ENCODE peak calls at places on chromosomes 5 and 9, in seven cellular contexts. G is AG04450, B is WERI-Rb-1, X is heart left ventricle, F is transverse colon, J is foreskin keratinocyte, Q is uterus. H is an unnamed sample.

GRCh38 chr9:126722922-126723806 is 81.7 kb upstream of the ZBTB43 start:
- DNase-seq in J (no peak), X (peak; percentile 79), G (no peak), F (peak; percentile 61), B (peak; percentile 88), Q (peak; percentile 44), H (peak; percentile 46)

GRCh38 chr5:7372399-7372798 is 23.5 kb upstream of the ADCY2 start:
- DNase-seq in F (no peak), X (no peak), Q (no peak), G (no peak), B (no peak), J (no peak), H (peak; percentile 58)

GRCh38 chr5:134449167-134449566 is 37.5 kb upstream of the CDKN2AIPNL start:
- DNase-seq in B (no peak), J (no peak), X (no peak), F (no peak), Q (no peak), G (no peak), H (no peak)

GRCh38 chr9:136036050-136036449 is 59.0 kb downstream of the NACC2 start:
- DNase-seq in Q (no peak), G (no peak), J (no peak), B (no peak), F (no peak), X (no peak), H (no peak)

GRCh38 chr5:173568128-173568527 is 48.3 kb downstream of the BOD1 start:
- DNase-seq in Q (no peak), X (no peak), J (no peak), G (no peak), B (no peak), F (no peak), H (no peak)

GRCh38 chr5:87541668-87542067 is 128.9 kb upstream of the CCNH start:
- DNase-seq in F (no peak), X (no peak), G (no peak), J (no peak), B (no peak), Q (no peak), H (no peak)

GRCh38 chr9:76018767-76019166 is 128.3 kb downstream of the PCSK5 start:
- DNase-seq in X (no peak), Q (no peak), J (no peak), F (no peak), G (no peak), B (no peak), H (no peak)

GRCh38 chr9:36964791-36965190 is 69.3 kb downstream of the PAX5 start:
- DNase-seq in X (no peak), B (no peak), J (no peak), F (no peak), Q (no peak), G (no peak), H (no peak)

GRCh38 chr9:79670269-79670961 is 98.7 kb downstream of the TLE4 start:
- DNase-seq in Q (no peak), J (peak; percentile 100), F (no peak), B (no peak), G (no peak), X (no peak), H (no peak)

GRCh38 chr5:163387970-163388369 is 49.4 kb upstream of the CCNG1 start:
- DNase-seq in G (no peak), F (no peak), Q (no peak), B (no peak), X (no peak), J (no peak), H (no peak)

GRCh38 chr9:106953166-106953565 is 90.2 kb downstream of the ZNF462 start:
- DNase-seq in G (peak; percentile 43), X (no peak), B (no peak), F (no peak), J (no peak), Q (no peak), H (no peak)

GRCh38 chr9:117073539-117074336 is 341.1 kb downstream of the ASTN2 start:
- DNase-seq in X (no peak), B (peak; percentile 89), F (no peak), J (peak; percentile 66), Q (no peak), G (no peak), H (peak; percentile 57)

GRCh38 chr9:84241817-84242356 is 98.7 kb downstream of the SLC28A3 start:
- DNase-seq in F (no peak), B (no peak), G (no peak), X (no peak), Q (no peak), J (no peak), H (no peak)

GRCh38 chr5:173781826-173782670 is 106.1 kb upstream of the CPEB4 start:
- DNase-seq in J (peak; percentile 70), B (no peak), G (peak; percentile 85), F (peak; percentile 73), X (no peak), Q (peak; percentile 67), H (peak; percentile 68)

GRCh38 chr9:69471433-69471832 is 146.4 kb downstream of the ENTREP1 start:
- DNase-seq in X (no peak), Q (no peak), J (peak; percentile 37), G (no peak), B (no peak), F (no peak), H (no peak)

GRCh38 chr9:132384376-132384775 is 22.3 kb downstream of the TTF1 start:
- DNase-seq in Q (no peak), B (no peak), F (no peak), G (no peak), J (no peak), X (no peak), H (no peak)
- H3K27ac ChIP-seq in Q (no peak overlapping the region), B (no peak overlapping the region), F (no peak overlapping the region), G (no peak overlapping the region), J (no peak overlapping the region), X (no peak overlapping the region), H (no peak overlapping the region)

GRCh38 chr9:133707065-133707760 is 30.9 kb downstream of the SARDH start:
- DNase-seq in Q (peak; percentile 57), G (no peak), F (no peak), B (peak; percentile 81), X (peak; percentile 54), J (no peak), H (no peak)

GRCh38 chr9:133708123-133708769 is 29.9 kb downstream of the SARDH start:
- DNase-seq in J (no peak), X (peak; percentile 41), B (peak; percentile 13), G (no peak), F (no peak), Q (no peak), H (no peak)

GRCh38 chr9:133707761-133708122 is 30.4 kb downstream of the SARDH start:
- DNase-seq in B (peak; percentile 14), Q (no peak), X (peak; percentile 37), F (no peak), G (no peak), J (no peak), H (no peak)

GRCh38 chr9:133709716-133710571 is 28.2 kb downstream of the SARDH start:
- DNase-seq in J (no peak), X (peak; percentile 52), F (no peak), Q (no peak), G (no peak), B (peak; percentile 8), H (no peak)

DNA sequence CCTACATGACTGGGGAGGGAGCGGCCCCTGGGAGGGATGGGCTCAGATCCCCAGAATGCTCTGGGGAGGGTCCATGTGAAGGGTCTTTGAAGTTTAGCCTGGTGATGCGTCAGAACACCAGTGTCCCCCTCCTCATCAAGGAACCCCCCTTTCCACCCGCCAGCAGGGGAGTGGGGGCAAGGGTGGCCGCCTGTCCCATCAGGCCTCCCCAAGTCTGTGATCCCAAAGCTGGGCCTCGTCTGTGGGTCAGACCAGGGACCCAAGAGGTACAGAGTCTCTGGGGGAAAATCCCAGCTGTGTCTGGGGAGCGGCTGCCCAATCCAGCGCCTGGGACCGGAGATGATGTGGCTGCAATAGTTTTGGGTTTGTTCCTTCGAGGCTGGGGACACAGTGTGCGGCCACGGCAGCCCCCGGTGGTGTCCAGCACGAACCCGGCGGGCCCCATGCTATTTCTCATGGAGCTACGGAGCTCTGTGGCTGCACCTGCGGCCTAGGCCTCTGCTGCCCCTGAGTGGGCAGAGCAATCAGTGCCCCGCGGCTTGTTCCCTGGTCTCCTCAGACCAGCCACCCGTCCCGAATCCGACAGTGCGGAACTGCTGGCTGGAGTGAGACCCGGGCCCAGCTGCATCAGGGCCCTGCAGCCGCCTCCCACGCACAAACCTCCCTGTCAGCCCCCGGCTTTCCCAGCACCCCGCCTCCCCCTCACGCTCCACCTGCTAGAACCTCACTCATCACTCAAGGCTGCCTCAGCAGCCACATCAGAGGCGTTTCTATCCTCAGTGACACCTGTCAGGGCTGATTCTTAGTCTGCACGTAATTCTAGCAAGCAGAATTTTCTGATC is 29.2 kb downstream of the SARDH start:
- DNase-seq in F (no peak), J (no peak), B (peak; percentile 94), X (peak; percentile 53), Q (no peak), G (no peak), H (no peak)
- TF ChIP-seq CTCF in F (no peak), J (no peak), B (peak; percentile 49), X (no peak), Q (no peak), G (no peak), H (no peak)

GRCh38 chr9:20557890-20558608 is 64.2 kb downstream of the MLLT3 start:
- DNase-seq in Q (no peak), B (no peak), X (no peak), F (peak; percentile 20), G (no peak), J (no peak), H (no peak)
- H3K27ac ChIP-seq in Q (peak overlapping the region; percentile 38), B (no peak overlapping the region), X (no peak overlapping the region), F (peak overlapping the region; percentile 46), G (peak overlapping the region; percentile 52), J (peak overlapping the region; percentile 80), H (peak overlapping the region; percentile 10)

GRCh38 chr5:86152988-86153560 is 464.7 kb upstream of the COX7C start:
- DNase-seq in B (no peak), X (no peak), Q (no peak), J (no peak), F (no peak), G (no peak), H (no peak)
- TF ChIP-seq CTCF in B (no peak), X (no peak), Q (no peak), J (no peak), F (no peak), G (no peak), H (no peak)

DNA sequence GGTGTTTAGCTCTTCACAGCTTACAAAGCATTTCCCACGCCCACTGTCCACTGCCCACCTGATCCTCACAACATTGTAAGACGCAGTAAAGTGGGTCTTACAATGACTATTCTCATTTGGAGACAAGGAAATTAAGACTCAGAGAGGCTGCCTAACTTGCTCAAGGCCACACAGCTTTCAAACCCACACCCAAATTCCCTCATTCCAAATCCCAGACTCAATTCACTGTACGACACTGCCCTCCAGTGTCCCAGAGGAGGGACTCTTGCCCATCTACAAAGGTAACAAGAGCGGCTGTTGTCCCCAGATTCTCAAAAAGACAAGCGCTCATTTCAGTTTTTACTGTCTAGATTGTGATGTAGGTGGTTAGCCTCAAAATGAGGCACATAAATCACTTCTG is 184.6 kb downstream of the ACTL7B start:
- DNase-seq in J (peak; percentile 61), G (no peak), B (no peak), F (no peak), Q (no peak), X (no peak), H (no peak)
- H3K27ac ChIP-seq in J (peak overlapping the region; percentile 99), G (no peak overlapping the region), B (no peak overlapping the region), F (no peak overlapping the region), Q (no peak overlapping the region), X (no peak overlapping the region), H (no peak overlapping the region)

GRCh38 chr5:1107167-1108007 is 4.5 kb downstream of the SLC12A7 start:
- DNase-seq in F (no peak), X (no peak), J (no peak), G (no peak), Q (no peak), B (peak; percentile 69), H (peak; percentile 65)
- TF ChIP-seq CTCF in F (no peak), X (no peak), J (no peak), G (no peak), Q (no peak), B (peak; percentile 72), H (no peak)

GRCh38 chr5:58185397-58186195 is 274.3 kb downstream of the PLK2 start:
- DNase-seq in Q (no peak), B (no peak), G (no peak), J (peak; percentile 19), F (no peak), X (no peak), H (no peak)
- H3K27ac ChIP-seq in Q (no peak overlapping the region), B (no peak overlapping the region), G (no peak overlapping the region), J (no peak overlapping the region), F (no peak overlapping the region), X (no peak overlapping the region), H (no peak overlapping the region)